ENCODE peak calls at places on chromosomes 11 and 22, in ten cellular contexts. E is HTR-8/SVneo; F is amniotic stem cell; S is ELF-1; W is EH; L is hippocampal formation; I is AG08395; D is hypothalamus; T is activated effector memory CD4-positive, alpha-beta T cell treated with Interleukin-2 at 50 U/mL for 16 hours; R is HS-5. B is an unnamed sample.

GRCh38 chr22:43136255-43136654 is 6.9 kb downstream of the MCAT start:
- DNase-seq in E (peak; percentile 67), F (no peak), S (peak; percentile 77), W (peak; percentile 42), L (no peak), I (peak; percentile 57), D (peak; percentile 8), T (no peak), R (no peak), B (peak; percentile 72)

GRCh38 chr11:40384991-40385390 is 1074.5 kb downstream of the LRRC4C start:
- DNase-seq in E (no peak), F (peak; percentile 8), S (no peak), W (peak; percentile 59), L (no peak), I (peak; percentile 46), D (no peak), T (no peak), R (peak; percentile 26), B (no peak)

GRCh38 chr11:1749787-1750351 is 526 bp downstream of the IFITM10 start:
- DNase-seq in E (no peak), F (peak; percentile 59), S (peak; percentile 21), W (peak; percentile 79), L (no peak), I (peak; percentile 97), D (peak; percentile 61), T (no peak), R (peak; percentile 56), B (peak; percentile 73)

GRCh38 chr22:24841261-24841660 is 35.2 kb downstream of the SGSM1 start:
- DNase-seq in E (no peak), F (no peak), S (no peak), W (no peak), L (no peak), I (no peak), D (no peak), T (no peak), R (no peak), B (no peak)

GRCh38 chr22:44419429-44419828 is 78.6 kb downstream of the RTL6 start:
- DNase-seq in E (no peak), F (no peak), S (no peak), W (peak; percentile 28), L (no peak), I (no peak), D (no peak), T (no peak), R (no peak), B (no peak)

GRCh38 chr11:5277807-5278206 is 8.1 kb upstream of the HBE1 start:
- DNase-seq in E (no peak), F (no peak), S (no peak), W (no peak), L (no peak), I (no peak), D (no peak), T (no peak), R (no peak), B (no peak)

GRCh38 chr11:73366265-73366610 is 10.0 kb upstream of the RELT start:
- DNase-seq in E (no peak), F (no peak), S (no peak), W (no peak), L (no peak), I (no peak), D (no peak), T (peak; percentile 13), R (no peak), B (no peak)

GRCh38 chr11:94746721-94747120 is 21.4 kb upstream of the AMOTL1 start:
- DNase-seq in E (no peak), F (no peak), S (peak; percentile 25), W (peak; percentile 38), L (no peak), I (no peak), D (no peak), T (no peak), R (no peak), B (no peak)

GRCh38 chr22:50483977-50484853 is 2.4 kb upstream of the MIOX start:
- DNase-seq in E (no peak), F (no peak), S (no peak), W (no peak), L (no peak), I (no peak), D (no peak), T (no peak), R (no peak), B (no peak)

GRCh38 chr11:67435031-67435726 is 2.3 kb downstream of the PTPRCAP start:
- DNase-seq in E (no peak), F (no peak), S (no peak), W (no peak), L (no peak), I (no peak), D (no peak), T (no peak), R (no peak), B (no peak)

GRCh38 chr22:45690008-45690407 is 18.4 kb downstream of the ATXN10 start:
- DNase-seq in E (no peak), F (no peak), S (no peak), W (no peak), L (no peak), I (no peak), D (no peak), T (no peak), R (no peak), B (no peak)

GRCh38 chr11:5910521-5910920 is 17.5 kb downstream of the OR52E5 start:
- DNase-seq in E (no peak), F (no peak), S (no peak), W (no peak), L (no peak), I (no peak), D (no peak), T (no peak), R (no peak), B (no peak)

GRCh38 chr22:40679249-40679963 is at the start of gene MCHR1:
- DNase-seq in E (no peak), F (no peak), S (peak; percentile 66), W (no peak), L (no peak), I (peak; percentile 14), D (no peak), T (no peak), R (no peak), B (no peak)

GRCh38 chr11:126740857-126741256 is 259.7 kb downstream of the KIRREL3 start:
- DNase-seq in E (no peak), F (no peak), S (no peak), W (no peak), L (no peak), I (no peak), D (no peak), T (no peak), R (no peak), B (no peak)

GRCh38 chr11:46120361-46120710 is 918 bp downstream of the PHF21A start:
- DNase-seq in E (no peak), F (no peak), S (no peak), W (no peak), L (no peak), I (no peak), D (no peak), T (no peak), R (no peak), B (peak; percentile 80)